ENCODE peak calls at places on chromosomes 4 and X, in nine cellular contexts. T is HCEC 1CT; K is CD4-positive, alpha-beta memory T cell; C is NCI-H1092; S is DMS153; X is HTR-8/SVneo; F is neural crest cell; J is CD8-positive, alpha-beta memory T cell; A is T-helper 2 cell. O is an unnamed sample.

GRCh38 chr4:8694226-8694625 is 101.7 kb downstream of the CPZ start:
- DNase-seq in X (no peak), F (no peak), J (no peak), S (no peak), A (no peak), T (no peak), C (no peak), K (no peak), O (no peak)

GRCh38 chrX:9644335-9644734 is 121.3 kb downstream of the GPR143 start:
- DNase-seq in C (peak), S (peak), F (no peak), T (no peak), J (peak), X (no peak), A (peak), K (peak), O (peak)

GRCh38 chr4:113330200-113330599 is 280.7 kb downstream of the ANK2 start:
- DNase-seq in K (no peak), S (no peak), C (no peak), F (no peak), T (no peak), X (no peak), A (no peak), J (no peak), O (no peak)

GRCh38 chr4:72179342-72179741 is 147.5 kb downstream of the NPFFR2 start:
- DNase-seq in A (no peak), F (no peak), K (no peak), C (no peak), J (no peak), T (no peak), X (no peak), S (no peak), O (no peak)

GRCh38 chr4:150160473-150160872 is 82.2 kb downstream of the DCLK2 start:
- DNase-seq in S (no peak), F (no peak), T (no peak), J (no peak), K (no peak), C (no peak), A (no peak), X (no peak), O (no peak)

GRCh38 chrX:134631404-134632346 is 26.6 kb downstream of the PLAC1 start:
- DNase-seq in T (peak), K (no peak), X (no peak), C (no peak), S (no peak), J (no peak), A (no peak), F (no peak), O (no peak)

GRCh38 chr4:173524218-173525117 is 5.6 kb downstream of the HAND2 start:
- DNase-seq in F (no peak), S (no peak), X (no peak), T (no peak), A (no peak), K (no peak), J (no peak), C (no peak), O (no peak)

GRCh38 chr4:85084371-85085170 is 118.1 kb upstream of the WDFY3 start:
- DNase-seq in F (peak), J (no peak), T (peak), A (no peak), S (peak), X (no peak), K (no peak), C (peak), O (no peak)

GRCh38 chr4:22512306-22512705 is 3.6 kb downstream of the ADGRA3 start:
- DNase-seq in T (no peak), J (no peak), K (no peak), X (no peak), F (no peak), C (no peak), S (no peak), A (no peak), O (no peak)

O was measured in T-cell.